ENCODE peak calls at places on chromosomes 4 and X, in six cellular contexts. P is GM23338, K is OCI-LY7, I is SK-N-SH, C is PC-3, V is hepatocyte. M is an unnamed sample.

GRCh38 chr4:18458465-18458864 is 436.9 kb upstream of the LCORL start:
- DNase-seq in K (no peak), P (no peak), V (no peak), C (no peak), I (no peak), M (no peak)

GRCh38 chr4:139550724-139551429 is 5.1 kb downstream of the SETD7 start:
- DNase-seq in I (no peak), K (no peak), V (peak; percentile 41), P (peak; percentile 63), C (no peak), M (peak; percentile 40)

GRCh38 chrX:40468033-40468979 is 112.5 kb upstream of the ATP6AP2 start:
- DNase-seq in K (peak; percentile 48), C (peak; percentile 35), I (peak; percentile 38), P (peak; percentile 39), V (peak; percentile 56), M (peak; percentile 72)

GRCh38 chr4:74320559-74321118 is 12.4 kb downstream of the EPGN start:
- DNase-seq in I (peak; percentile 7), V (peak; percentile 82), P (peak; percentile 90), C (peak; percentile 95), K (peak; percentile 45), M (peak; percentile 63)

GRCh38 chr4:39032218-39033085 is at the start of gene TMEM156:
- DNase-seq in I (no peak), V (no peak), P (no peak), C (peak; percentile 83), K (peak; percentile 88), M (no peak)

GRCh38 chr4:129379429-129379828 is 283.5 kb downstream of the C4orf33 start:
- DNase-seq in C (no peak), V (no peak), P (no peak), I (no peak), K (no peak), M (no peak)

GRCh38 chr4:127782025-127782274 is 172 bp upstream of the HSPA4L start:
- DNase-seq in K (no peak), V (peak; percentile 95), I (peak; percentile 97), P (peak; percentile 91), C (peak; percentile 82), M (peak; percentile 95)

GRCh38 chr4:143606470-143606869 is 93.0 kb downstream of the SMARCA5 start:
- DNase-seq in C (peak; percentile 14), V (no peak), K (no peak), P (no peak), I (no peak), M (no peak)

GRCh38 chr4:139900964-139901376 is 235.4 kb downstream of the MGST2 start:
- DNase-seq in I (no peak), P (no peak), C (peak; percentile 40), V (no peak), K (no peak), M (no peak)

GRCh38 chr4:5712931-5713330 is 1.9 kb downstream of the EVC start:
- DNase-seq in C (no peak), P (no peak), I (no peak), V (no peak), K (no peak), M (no peak)

GRCh38 chr4:5710962-5711478 is at the start of gene EVC:
- DNase-seq in V (peak; percentile 82), P (peak; percentile 71), K (no peak), I (peak; percentile 90), C (peak; percentile 70), M (peak; percentile 85)

GRCh38 chr4:5713861-5714260 is 2.9 kb downstream of the EVC start:
- DNase-seq in K (no peak), P (no peak), V (no peak), C (no peak), I (no peak), M (no peak)

GRCh38 chr4:5711479-5712184 is 631 bp downstream of the EVC start:
- DNase-seq in K (no peak), I (no peak), V (no peak), C (peak; percentile 25), P (peak; percentile 75), M (no peak)

GRCh38 chr4:5712517-5712916 is 1.5 kb downstream of the EVC start:
- DNase-seq in V (no peak), I (no peak), K (no peak), P (no peak), C (peak; percentile 62), M (no peak)
- H3K4me3 ChIP-seq in V (no peak overlapping the region), I (peak overlapping the region; percentile 65), K (no peak overlapping the region), P (no peak overlapping the region), C (peak overlapping the region; percentile 71), M (no peak overlapping the region)

DNA sequence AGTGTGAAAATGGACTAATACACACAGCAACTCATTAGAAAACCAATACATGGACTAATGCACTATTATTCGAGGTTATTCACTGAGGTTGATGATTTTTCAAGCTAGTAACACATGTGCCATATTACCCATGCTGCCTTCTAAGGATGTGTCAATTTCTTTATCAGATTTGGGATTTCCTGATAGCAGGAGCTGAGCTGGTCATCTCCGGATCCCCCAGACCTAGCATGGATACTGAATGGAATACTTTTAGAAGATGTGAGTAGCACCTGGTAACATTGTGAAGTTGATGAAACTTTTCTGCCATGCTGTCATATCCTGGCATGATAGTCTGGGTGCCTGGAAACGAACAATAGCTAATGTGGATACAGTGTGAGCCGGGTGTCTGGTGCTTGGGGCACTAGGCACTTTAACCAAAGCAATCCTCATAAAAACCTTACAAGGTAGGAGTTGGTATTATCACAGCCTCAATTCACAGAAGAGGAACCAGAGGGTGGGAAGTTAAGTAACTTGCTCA is 11.0 kb upstream of the CYTL1 start:
- DNase-seq in I (no peak), V (no peak), K (no peak), P (no peak), C (no peak), M (no peak)
- TF ChIP-seq EZH2phosphoT487 in I (no peak), V (no peak), K (no peak), P (no peak), C (no peak), M (no peak)

DNA sequence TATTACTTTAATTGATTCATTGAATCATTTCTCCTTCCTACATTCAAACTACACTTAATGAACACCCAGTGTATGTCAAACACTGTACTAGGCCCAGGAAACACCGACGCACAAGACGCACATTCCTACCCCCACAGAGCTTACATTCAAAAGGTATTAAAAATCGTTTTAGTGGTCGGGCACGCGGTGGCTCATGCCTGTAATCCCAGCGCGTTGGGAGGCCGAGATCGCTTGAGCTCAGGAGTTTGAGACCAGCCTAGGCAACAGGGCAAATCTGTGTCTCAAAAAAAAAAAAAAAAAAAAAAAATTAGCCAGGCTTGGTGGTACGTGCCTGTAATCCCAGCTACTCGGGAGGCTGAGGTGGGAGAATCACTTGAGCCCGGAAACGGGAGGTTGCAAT is 6.4 kb upstream of the NEUROG2 start:
- DNase-seq in I (no peak), C (no peak), V (no peak), P (no peak), K (no peak), M (peak; percentile 59)
- H3K4me2 ChIP-seq in I (no peak overlapping the region), C (no peak overlapping the region), V (peak overlapping the region; percentile 95), P (peak overlapping the region; percentile 86), K (peak overlapping the region; percentile 99), M (peak overlapping the region; percentile 89)

DNA sequence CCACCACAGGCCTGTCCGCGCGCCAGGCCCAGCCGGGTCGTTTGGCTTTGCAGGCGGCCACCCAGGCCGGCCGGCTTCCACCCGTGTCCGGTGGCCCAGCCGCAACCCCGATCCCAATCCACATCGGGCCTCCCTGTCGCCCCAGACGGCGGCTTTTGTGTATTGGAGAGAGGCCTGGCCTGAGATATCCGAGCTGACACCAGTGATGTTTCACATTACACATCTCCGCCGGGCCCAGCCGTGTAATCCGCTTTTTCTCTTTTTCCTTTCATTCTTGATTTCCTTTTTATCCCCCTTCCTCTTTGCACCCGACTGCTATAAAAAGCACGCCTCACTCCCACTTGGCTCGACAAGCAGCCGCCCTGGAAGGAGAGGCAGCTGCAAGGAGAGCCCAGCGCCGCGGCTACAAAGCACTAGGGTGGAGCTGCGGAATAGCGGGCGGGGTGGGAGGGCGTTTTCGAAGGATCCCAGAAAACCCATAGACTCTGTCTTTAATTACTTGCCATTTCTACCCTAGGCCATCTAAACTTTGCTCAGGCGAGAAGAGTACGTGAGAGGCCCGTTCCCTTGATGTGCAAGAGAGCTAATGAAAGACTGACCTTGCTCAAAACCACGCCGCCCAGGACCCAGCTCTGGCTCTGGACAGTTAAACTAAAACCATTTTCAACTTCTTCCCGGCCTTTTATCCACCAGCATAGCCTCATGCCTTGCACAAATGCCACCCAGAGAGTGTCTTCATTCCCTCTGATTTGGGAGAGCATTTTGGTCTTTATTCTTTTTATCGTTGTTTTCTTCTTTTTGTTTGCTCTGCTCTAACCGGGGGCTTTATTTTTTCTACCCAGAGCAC is 3.3 kb downstream of the PITX2 start:
- DNase-seq in I (no peak), K (no peak), C (no peak), P (peak; percentile 82), V (no peak), M (peak; percentile 76)
- H3K4me3 ChIP-seq in I (no peak overlapping the region), K (no peak overlapping the region), C (no peak overlapping the region), P (peak overlapping the region; percentile 68), V (peak overlapping the region; percentile 87), M (peak overlapping the region; percentile 26)

GRCh38 chr4:40333921-40334352 is 1.2 kb upstream of the CHRNA9 start:
- DNase-seq in I (peak; percentile 72), P (peak; percentile 36), K (no peak), V (peak; percentile 36), C (peak; percentile 66), M (no peak)
- TF ChIP-seq EZH2phosphoT487 in I (no peak), P (no peak), K (no peak), V (no peak), C (no peak), M (no peak)

GRCh38 chr4:36313687-36314086 is 32.3 kb downstream of the DTHD1 start:
- DNase-seq in I (no peak), K (no peak), V (no peak), P (no peak), C (no peak), M (no peak)

GRCh38 chr4:36310237-36310636 is 28.8 kb downstream of the DTHD1 start:
- DNase-seq in P (no peak), C (no peak), K (no peak), I (no peak), V (no peak), M (no peak)

GRCh38 chr4:36308150-36308549 is 26.7 kb downstream of the DTHD1 start:
- DNase-seq in K (no peak), V (no peak), P (no peak), I (no peak), C (no peak), M (no peak)

GRCh38 chr4:36312511-36312910 is 31.1 kb downstream of the DTHD1 start:
- DNase-seq in K (no peak), P (no peak), V (no peak), C (no peak), I (no peak), M (no peak)

GRCh38 chr4:36310793-36311192 is 29.4 kb downstream of the DTHD1 start:
- DNase-seq in P (no peak), I (no peak), K (no peak), V (no peak), C (no peak), M (no peak)
- H3K4me2 ChIP-seq in P (no peak overlapping the region), I (no peak overlapping the region), K (no peak overlapping the region), V (no peak overlapping the region), C (no peak overlapping the region), M (no peak overlapping the region)